ENCODE peak calls at places on chromosomes 4 and X, in seven cellular contexts. C is AG09319, H is nephron progenitor cell, V is NCI-H69, B is HepG2, R is D341Med, K is colonic mucosa. U is an unnamed sample.

GRCh38 chr4:16199132-16199531 is 27.1 kb downstream of the TAPT1 start:
- DNase-seq in C (no peak), H (no peak), V (peak; percentile 36), B (peak; percentile 15), R (no peak), K (no peak), U (no peak)

GRCh38 chr4:182918791-182919302 is 1.7 kb upstream of the DCTD start:
- DNase-seq in C (no peak), H (no peak), V (no peak), B (no peak), R (no peak), K (no peak), U (no peak)

GRCh38 chr4:8765631-8766590 is 105.7 kb downstream of the HMX1 start:
- DNase-seq in C (no peak), H (no peak), V (no peak), B (no peak), R (no peak), K (no peak), U (no peak)

GRCh38 chrX:131874300-131874699 is 148.8 kb upstream of the STK26 start:
- DNase-seq in C (no peak), H (no peak), V (no peak), B (no peak), R (no peak), K (no peak), U (no peak)

GRCh38 chrX:139924069-139924695 is 8.7 kb downstream of the ATP11C start:
- DNase-seq in C (no peak), H (no peak), V (peak; percentile 48), B (no peak), R (no peak), K (no peak), U (no peak)

GRCh38 chr4:17111959-17112659 is 213.7 kb upstream of the LDB2 start:
- DNase-seq in C (no peak), H (peak; percentile 30), V (peak; percentile 0), B (peak; percentile 6), R (no peak), K (no peak), U (peak; percentile 10)

GRCh38 chrX:111511477-111511876 is at the start of gene SERTM2:
- DNase-seq in C (no peak), H (no peak), V (peak; percentile 84), B (no peak), R (peak; percentile 8), K (no peak), U (no peak)

GRCh38 chrX:115333446-115333845 is 43.9 kb downstream of the LUZP4 start:
- DNase-seq in C (no peak), H (no peak), V (peak; percentile 14), B (no peak), R (no peak), K (no peak), U (no peak)